ENCODE peak calls at places on chromosomes 16 and 17, in nine cellular contexts. B, V, J, D, W, Y, U, C and O are unnamed samples.

GRCh38 chr16:48616571-48616970 is 6.6 kb upstream of the N4BP1 start:
- DNase-seq in B (no peak), V (no peak), J (no peak), D (no peak), W (no peak), Y (no peak), U (no peak), C (no peak), O (no peak)

GRCh38 chr17:1294157-1294717 is 14.8 kb downstream of the TRARG1 start:
- DNase-seq in B (peak; percentile 80), V (no peak), J (no peak), D (peak; percentile 95), W (peak; percentile 28), Y (peak; percentile 66), U (no peak), C (peak; percentile 25), O (no peak)

GRCh38 chr17:41144846-41145245 is 4.5 kb upstream of the KRTAP4-6 start:
- DNase-seq in B (no peak), V (no peak), J (no peak), D (no peak), W (no peak), Y (no peak), U (no peak), C (no peak), O (no peak)

GRCh38 chr16:1492923-1493745 is at the start of gene TELO2:
- DNase-seq in B (peak; percentile 94), V (peak; percentile 100), J (peak; percentile 88), D (peak; percentile 85), W (peak; percentile 88), Y (peak; percentile 85), U (peak; percentile 77), C (peak; percentile 90), O (peak; percentile 96)

GRCh38 chr16:29806641-29807425 is 504 bp downstream of the MAZ start:
- DNase-seq in B (peak; percentile 82), V (no peak), J (peak; percentile 52), D (no peak), W (peak; percentile 71), Y (peak; percentile 30), U (no peak), C (peak; percentile 58), O (no peak)

GRCh38 chr16:26178298-26178697 is 486.5 kb downstream of the HS3ST4 start:
- DNase-seq in B (no peak), V (no peak), J (no peak), D (no peak), W (no peak), Y (no peak), U (no peak), C (no peak), O (no peak)

GRCh38 chr17:82205720-82206508 is 6.7 kb downstream of the CCDC57 start:
- DNase-seq in B (peak; percentile 89), V (peak; percentile 90), J (peak; percentile 60), D (peak; percentile 78), W (peak; percentile 89), Y (peak; percentile 62), U (peak; percentile 65), C (peak; percentile 66), O (peak; percentile 85)

GRCh38 chr16:71648921-71649320 is 22.9 kb downstream of the MARVELD3 start:
- DNase-seq in B (no peak), V (peak; percentile 28), J (no peak), D (no peak), W (no peak), Y (no peak), U (no peak), C (no peak), O (no peak)

GRCh38 chr16:51268237-51268636 is 117.2 kb upstream of the SALL1 start:
- DNase-seq in B (no peak), V (no peak), J (peak; percentile 61), D (no peak), W (no peak), Y (no peak), U (peak; percentile 74), C (no peak), O (no peak)